ENCODE peak calls at places on chromosomes 3 and 15, in five cellular contexts. U is GM23338, D is mesenchymal stem cell, N is heart right ventricle, A is lung. P is an unnamed sample.

GRCh38 chr15:100733786-100734185 is 131.4 kb downstream of the ASB7 start:
- DNase-seq in U (no peak), D (peak; percentile 45), A (no peak), N (no peak), P (no peak)

GRCh38 chr3:42101048-42101447 is 9.9 kb downstream of the TRAK1 start:
- DNase-seq in A (no peak), U (no peak), N (peak; percentile 43), D (peak; percentile 84), P (no peak)

GRCh38 chr15:91651251-91651650 is 202.3 kb upstream of the SLCO3A1 start:
- DNase-seq in N (no peak), U (no peak), A (no peak), D (no peak), P (no peak)

GRCh38 chr3:16081661-16082060 is 92.8 kb upstream of the GALNT15 start:
- DNase-seq in N (no peak), A (no peak), D (no peak), U (no peak), P (no peak)

GRCh38 chr3:8352475-8352874 is 149.1 kb upstream of the LMCD1 start:
- DNase-seq in A (no peak), D (no peak), U (no peak), N (no peak), P (no peak)

GRCh38 chr15:22980189-22981136 is at the start of gene CYFIP1:
- DNase-seq in A (peak; percentile 86), U (peak; percentile 84), N (peak; percentile 90), D (peak; percentile 90), P (peak; percentile 87)

GRCh38 chr3:147846854-147847453 is 437.8 kb downstream of the ZIC1 start:
- DNase-seq in A (no peak), U (no peak), D (no peak), N (no peak), P (no peak)

GRCh38 chr3:89360155-89360554 is 252.7 kb downstream of the EPHA3 start:
- DNase-seq in N (no peak), D (peak; percentile 46), U (no peak), A (no peak), P (no peak)

GRCh38 chr3:141233457-141234161 is 2.0 kb downstream of the PXYLP1 start:
- DNase-seq in N (no peak), D (no peak), U (no peak), A (no peak), P (no peak)

GRCh38 chr15:78361956-78362506 is 21.9 kb downstream of the CRABP1 start:
- DNase-seq in D (no peak), A (no peak), N (no peak), U (no peak), P (no peak)

GRCh38 chr3:177947901-177948300 is 588.3 kb upstream of the KCNMB2 start:
- DNase-seq in D (no peak), N (no peak), U (no peak), A (no peak), P (no peak)

GRCh38 chr3:177948716-177949422 is 587.4 kb upstream of the KCNMB2 start:
- DNase-seq in N (no peak), A (no peak), U (no peak), D (no peak), P (no peak)

GRCh38 chr3:177946515-177946914 is 589.7 kb upstream of the KCNMB2 start:
- DNase-seq in N (no peak), U (no peak), D (no peak), A (no peak), P (no peak)

GRCh38 chr3:177945999-177946398 is 590.2 kb upstream of the KCNMB2 start:
- DNase-seq in A (no peak), N (no peak), U (no peak), D (no peak), P (no peak)

DNA sequence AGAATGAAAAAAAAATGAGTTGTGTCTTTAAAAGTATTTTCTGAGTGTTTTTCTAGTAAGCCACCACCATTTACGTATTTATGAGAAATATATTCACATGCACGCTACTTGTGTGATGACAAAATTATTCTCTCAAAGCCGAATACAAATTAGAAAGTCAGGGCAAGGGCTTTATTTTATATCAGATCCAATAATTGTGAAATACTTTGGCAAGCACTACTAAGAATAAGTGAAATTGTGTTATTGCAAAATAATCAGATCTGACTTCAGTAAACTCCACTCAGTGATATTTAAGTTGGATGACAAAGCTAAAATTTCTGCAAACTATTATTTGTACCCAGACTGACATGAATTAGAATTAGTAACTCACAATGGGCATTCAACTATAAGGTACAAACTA is 589.3 kb upstream of the KCNMB2 start:
- DNase-seq in D (no peak), A (no peak), N (no peak), U (no peak), P (no peak)
- H3K4me1 ChIP-seq in D (no peaks in the 10 kb centered on the region), A (no peaks in the 10 kb centered on the region), N (no peaks in the 10 kb centered on the region), U (peaks cover 3% of the 10 kb centered on the region), P (no peaks in the 10 kb centered on the region)

GRCh38 chr3:198112031-198112430 is 152.0 kb downstream of the LMLN start:
- DNase-seq in U (no peak), D (no peak), N (no peak), A (no peak), P (no peak)

GRCh38 chr3:198108756-198109155 is 148.7 kb downstream of the LMLN start:
- DNase-seq in A (no peak), N (no peak), U (no peak), D (no peak), P (no peak)

GRCh38 chr3:198113219-198114053 is 153.4 kb downstream of the LMLN start:
- DNase-seq in A (no peak), D (peak; percentile 3), U (peak; percentile 56), N (peak; percentile 15), P (no peak)

GRCh38 chr3:198107840-198108734 is 148.1 kb downstream of the LMLN start:
- DNase-seq in A (no peak), N (no peak), D (no peak), U (peak; percentile 28), P (no peak)

GRCh38 chr3:198109883-198110282 is 149.9 kb downstream of the LMLN start:
- DNase-seq in D (no peak), U (peak; percentile 21), A (no peak), N (no peak), P (no peak)
- H3K27ac ChIP-seq in D (no peak overlapping the region), U (no peak overlapping the region), A (no peak overlapping the region), N (no peak overlapping the region), P (no peak overlapping the region)

DNA sequence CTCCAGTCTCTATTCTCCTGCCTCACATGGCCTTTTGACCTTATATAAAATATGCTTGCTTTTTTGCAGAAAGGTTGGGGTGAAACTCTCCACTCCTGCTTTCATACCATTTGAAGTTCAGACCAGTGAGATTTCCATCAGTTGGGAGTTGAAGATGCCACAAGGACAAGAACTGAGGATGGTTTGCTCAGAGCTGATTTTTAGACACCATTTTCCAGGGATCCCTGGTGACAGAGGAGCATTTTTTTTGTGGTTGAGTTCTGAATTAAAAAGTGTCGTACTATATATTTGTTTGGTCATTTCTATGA is 8.8 kb upstream of the TM4SF1 start:
- DNase-seq in N (no peak), D (no peak), U (no peak), A (no peak), P (no peak)
- H3K4me1 ChIP-seq in N (peaks cover 2% of the 10 kb centered on the region), D (peaks cover 8% of the 10 kb centered on the region), U (no peaks in the 10 kb centered on the region), A (no peaks in the 10 kb centered on the region), P (peaks cover 30% of the 10 kb centered on the region)

DNA sequence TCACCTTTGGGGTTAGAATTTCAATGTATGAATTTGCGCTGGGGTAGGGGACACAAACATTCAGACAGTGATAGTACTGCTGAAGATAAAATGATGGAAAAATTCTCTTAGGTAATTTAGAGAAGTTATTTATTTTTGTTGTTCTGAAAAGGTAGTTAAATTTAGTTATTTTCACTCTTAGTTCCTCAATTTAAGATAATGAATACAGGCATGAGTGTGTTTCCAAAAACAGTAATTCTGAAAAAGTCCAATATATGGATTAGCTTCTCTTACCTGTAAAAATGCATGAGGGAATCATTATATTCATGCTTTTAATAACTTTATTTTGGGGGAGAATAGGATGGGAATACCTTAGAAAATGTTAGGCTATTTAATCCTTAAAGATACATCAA is 103.7 kb downstream of the FNDC3B start:
- DNase-seq in U (no peak), D (no peak), A (no peak), N (no peak), P (no peak)
- H3K27ac ChIP-seq in U (peak overlapping the region; percentile 75), D (peak overlapping the region; percentile 98), A (peak overlapping the region; percentile 70), N (no peak overlapping the region), P (peak overlapping the region; percentile 0)